ENCODE peak calls at places on chromosomes 7 and 10, in ten cellular contexts. Z, C, A, V, P, J, H, S, L and M are unnamed samples.

GRCh38 chr7:5053175-5053574 is 7.5 kb downstream of the RBAK start:
- DNase-seq in Z (no peak), C (no peak), A (no peak), V (no peak), P (no peak), J (no peak), H (no peak), S (no peak), L (no peak), M (no peak)

GRCh38 chr10:92238586-92239098 is 52.2 kb downstream of the CPEB3 start:
- DNase-seq in Z (peak; percentile 62), C (no peak), A (peak; percentile 84), V (peak; percentile 66), P (peak; percentile 79), J (peak; percentile 44), H (no peak), S (peak; percentile 91), L (no peak), M (no peak)

GRCh38 chr10:48437546-48437945 is 131.1 kb downstream of the MAPK8 start:
- DNase-seq in Z (no peak), C (no peak), A (no peak), V (no peak), P (no peak), J (no peak), H (no peak), S (no peak), L (no peak), M (no peak)

GRCh38 chr10:133128126-133129081 is 31.6 kb upstream of the KNDC1 start:
- DNase-seq in Z (peak; percentile 2), C (no peak), A (no peak), V (no peak), P (no peak), J (no peak), H (no peak), S (no peak), L (no peak), M (no peak)

GRCh38 chr10:122669842-122670241 is 29.8 kb downstream of the C10orf120 start:
- DNase-seq in Z (no peak), C (no peak), A (no peak), V (no peak), P (no peak), J (no peak), H (no peak), S (no peak), L (no peak), M (no peak)

GRCh38 chr7:96311967-96312366 is 9.9 kb downstream of the SLC25A13 start:
- DNase-seq in Z (peak; percentile 33), C (no peak), A (peak; percentile 20), V (no peak), P (no peak), J (peak; percentile 68), H (no peak), S (no peak), L (no peak), M (no peak)

GRCh38 chr7:111736475-111736874 is 174.2 kb upstream of the IMMP2L start:
- DNase-seq in Z (no peak), C (no peak), A (peak; percentile 33), V (no peak), P (no peak), J (no peak), H (no peak), S (peak; percentile 35), L (no peak), M (no peak)

GRCh38 chr10:21494221-21495001 is 31.1 kb downstream of the SKIDA1 start:
- DNase-seq in Z (peak; percentile 37), C (no peak), A (peak; percentile 39), V (peak; percentile 26), P (peak; percentile 7), J (no peak), H (no peak), S (no peak), L (peak; percentile 42), M (no peak)